ENCODE peak calls at places on chromosome 20, in eight cellular contexts. L is choroid plexus epithelial cell, Q is foreskin fibroblast, O is heart left ventricle, E is ascending aorta, Z is AG04450, C is kidney, N is HCT116. A is an unnamed sample.

GRCh38 chr20:14997791-14998190 is 660.4 kb upstream of the FLRT3 start:
- DNase-seq in L (peak), Q (peak), O (no peak), E (no peak), Z (no peak), C (no peak), N (no peak), A (no peak)

GRCh38 chr20:1163105-1163504 is 21.7 kb downstream of the TMEM74B start:
- DNase-seq in L (no peak), Q (no peak), O (no peak), E (no peak), Z (no peak), C (no peak), N (no peak), A (no peak)

GRCh38 chr20:17967595-17968365 is 814 bp downstream of the SNX5 start:
- DNase-seq in L (peak), Q (peak), O (no peak), E (peak), Z (no peak), C (no peak), N (no peak), A (no peak)

GRCh38 chr20:45313065-45313695 is 5.1 kb upstream of the MATN4 start:
- DNase-seq in L (no peak), Q (no peak), O (no peak), E (no peak), Z (no peak), C (no peak), N (no peak), A (no peak)

GRCh38 chr20:2767768-2768631 is 32.4 kb downstream of the CPXM1 start:
- DNase-seq in L (peak), Q (peak), O (no peak), E (no peak), Z (no peak), C (peak), N (no peak), A (peak)

GRCh38 chr20:51412333-51412761 is 130.2 kb downstream of the NFATC2 start:
- DNase-seq in L (peak), Q (peak), O (peak), E (no peak), Z (no peak), C (peak), N (no peak), A (no peak)

GRCh38 chr20:41308726-41309413 is 8.7 kb downstream of the ZHX3 start:
- DNase-seq in L (peak), Q (peak), O (no peak), E (no peak), Z (no peak), C (no peak), N (no peak), A (no peak)

GRCh38 chr20:54623923-54624569 is 148.7 kb downstream of the DOK5 start:
- DNase-seq in L (no peak), Q (no peak), O (no peak), E (no peak), Z (no peak), C (no peak), N (no peak), A (no peak)

GRCh38 chr20:64109831-64110391 is 2.5 kb upstream of the NPBWR2 start:
- DNase-seq in L (no peak), Q (no peak), O (no peak), E (no peak), Z (no peak), C (peak), N (no peak), A (no peak)

GRCh38 chr20:48808382-48809034 is 19.3 kb downstream of the PREX1 start:
- DNase-seq in L (no peak), Q (no peak), O (no peak), E (no peak), Z (no peak), C (no peak), N (no peak), A (no peak)

GRCh38 chr20:33178726-33179125 is 10.8 kb downstream of the BPIFA2 start:
- DNase-seq in L (peak), Q (no peak), O (no peak), E (no peak), Z (no peak), C (no peak), N (no peak), A (no peak)

GRCh38 chr20:24418731-24419130 is 50.7 kb upstream of the SYNDIG1 start:
- DNase-seq in L (peak), Q (no peak), O (no peak), E (no peak), Z (no peak), C (no peak), N (no peak), A (no peak)

GRCh38 chr20:40551125-40551530 is 137.9 kb downstream of the MAFB start:
- DNase-seq in L (no peak), Q (no peak), O (no peak), E (no peak), Z (no peak), C (peak), N (no peak), A (no peak)

GRCh38 chr20:16206817-16207216 is 366.4 kb downstream of the KIF16B start:
- DNase-seq in L (no peak), Q (no peak), O (no peak), E (no peak), Z (no peak), C (no peak), N (no peak), A (no peak)

GRCh38 chr20:17014217-17014616 is 212.6 kb upstream of the PCSK2 start:
- DNase-seq in L (no peak), Q (no peak), O (no peak), E (no peak), Z (no peak), C (no peak), N (no peak), A (no peak)

GRCh38 chr20:60172306-60172984 is 214.2 kb downstream of the CDH26 start:
- DNase-seq in L (no peak), Q (no peak), O (no peak), E (no peak), Z (no peak), C (no peak), N (no peak), A (no peak)

GRCh38 chr20:3172933-3173581 is at the start of gene LZTS3:
- DNase-seq in L (peak), Q (peak), O (peak), E (no peak), Z (no peak), C (peak), N (no peak), A (no peak)

GRCh38 chr20:25058051-25058796 is at the start of gene ACSS1:
- DNase-seq in L (peak), Q (peak), O (peak), E (no peak), Z (no peak), C (peak), N (no peak), A (no peak)

GRCh38 chr20:25018841-25019240 is 26.3 kb upstream of the APMAP start:
- DNase-seq in L (no peak), Q (no peak), O (no peak), E (no peak), Z (no peak), C (peak), N (no peak), A (no peak)

GRCh38 chr20:51563597-51564332 is 21.2 kb upstream of the NFATC2 start:
- DNase-seq in L (peak), Q (peak), O (peak), E (peak), Z (peak), C (peak), N (peak), A (peak)

GRCh38 chr20:25203089-25203488 is 7.6 kb downstream of the ENTPD6 start:
- DNase-seq in L (no peak), Q (no peak), O (no peak), E (no peak), Z (no peak), C (no peak), N (no peak), A (no peak)

GRCh38 chr20:11502051-11502450 is 415.6 kb upstream of the BTBD3 start:
- DNase-seq in L (peak), Q (peak), O (no peak), E (no peak), Z (no peak), C (no peak), N (no peak), A (peak)

GRCh38 chr20:56433880-56434255 is 21.8 kb downstream of the CASS4 start:
- DNase-seq in L (peak), Q (peak), O (no peak), E (no peak), Z (peak), C (no peak), N (no peak), A (no peak)

GRCh38 chr20:18986895-18987580 is 173.5 kb downstream of the SCP2D1 start:
- DNase-seq in L (no peak), Q (no peak), O (no peak), E (no peak), Z (no peak), C (no peak), N (no peak), A (no peak)

GRCh38 chr20:42587427-42587826 is 602.3 kb downstream of the PTPRT start:
- DNase-seq in L (no peak), Q (no peak), O (no peak), E (no peak), Z (no peak), C (no peak), N (no peak), A (no peak)

GRCh38 chr20:45917790-45918141 is 5.8 kb upstream of the PLTP start:
- DNase-seq in L (peak), Q (peak), O (peak), E (no peak), Z (no peak), C (no peak), N (no peak), A (no peak)

GRCh38 chr20:57655812-57656161 is 35.6 kb upstream of the ZBP1 start:
- DNase-seq in L (no peak), Q (no peak), O (no peak), E (no peak), Z (no peak), C (no peak), N (no peak), A (no peak)

GRCh38 chr20:57653910-57654309 is 33.7 kb upstream of the ZBP1 start:
- DNase-seq in L (no peak), Q (no peak), O (peak), E (no peak), Z (no peak), C (peak), N (no peak), A (no peak)

GRCh38 chr20:57654363-57654997 is 34.3 kb upstream of the ZBP1 start:
- DNase-seq in L (peak), Q (peak), O (peak), E (no peak), Z (peak), C (peak), N (peak), A (peak)

GRCh38 chr20:57656252-57656820 is 36.1 kb upstream of the ZBP1 start:
- DNase-seq in L (no peak), Q (no peak), O (peak), E (no peak), Z (no peak), C (peak), N (no peak), A (no peak)

GRCh38 chr20:57654998-57655811 is 35.0 kb upstream of the ZBP1 start:
- DNase-seq in L (no peak), Q (no peak), O (peak), E (peak), Z (no peak), C (peak), N (no peak), A (no peak)
- TF ChIP-seq CTCF in L (no peak), Q (no peak), O (no peak), E (no peak), Z (no peak), C (no peak), N (no peak), A (no peak)

DNA sequence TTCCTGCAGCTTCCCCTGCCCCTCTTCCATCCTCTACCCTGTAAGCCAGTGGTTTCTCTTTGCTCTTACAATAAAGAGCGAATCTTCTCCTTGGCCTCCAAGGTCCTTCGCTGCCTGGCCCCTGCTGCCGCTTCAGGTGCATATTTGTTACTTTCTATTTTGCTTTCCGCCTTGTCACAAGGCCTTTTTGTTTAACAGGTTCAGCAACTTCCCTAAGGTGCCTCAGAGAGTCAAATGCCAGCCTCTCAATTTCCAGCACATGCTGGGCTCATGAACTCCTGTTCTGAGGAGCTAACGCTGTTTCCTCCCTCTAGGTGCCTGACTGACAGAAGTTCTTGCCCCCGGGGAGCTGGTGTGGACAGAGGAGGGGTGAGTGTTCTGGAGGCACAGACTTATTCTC is 42.4 kb upstream of the EPB41L1 start:
- DNase-seq in L (no peak), Q (no peak), O (no peak), E (no peak), Z (no peak), C (no peak), N (no peak), A (no peak)
- H3K4me3 ChIP-seq in L (no peak), Q (no peak), O (no peak), E (no peak), Z (no peak), C (no peak), N (no peak), A (no peak)

DNA sequence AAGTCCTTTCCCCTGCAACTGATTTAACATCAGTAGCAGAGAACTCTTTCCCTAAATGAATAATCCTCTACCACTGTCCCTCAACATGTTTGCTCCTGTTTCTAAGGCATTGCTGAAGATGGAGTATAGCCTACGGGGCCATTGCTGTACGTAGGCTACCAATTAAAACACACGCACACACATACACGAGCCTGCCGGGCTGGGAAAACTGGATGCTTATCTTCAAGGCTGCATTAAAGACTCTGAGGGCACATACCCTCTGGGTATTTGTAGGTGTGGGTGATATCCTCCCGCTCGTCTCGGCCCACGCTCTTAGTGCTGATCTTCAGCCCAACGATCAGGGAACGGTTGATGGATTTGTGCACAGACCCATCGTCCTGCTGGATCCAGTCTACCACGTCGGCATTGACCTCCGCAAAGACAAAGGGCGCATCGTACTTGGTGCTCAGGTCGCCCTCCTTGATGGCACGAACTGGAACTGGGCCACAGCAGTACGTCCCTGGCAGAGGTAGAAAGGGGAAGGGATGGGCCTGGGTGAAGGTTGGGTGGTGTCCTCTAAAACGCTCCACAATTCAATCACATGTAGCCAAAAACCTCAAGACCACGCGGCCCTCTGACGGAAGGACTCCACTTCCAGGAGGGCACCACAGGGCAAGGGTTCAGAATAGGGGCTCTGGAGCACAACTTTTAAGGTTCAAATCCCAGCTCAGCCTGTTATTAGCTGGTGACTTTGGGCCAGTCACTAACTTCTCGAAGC is 25.7 kb downstream of the TGM2 start:
- DNase-seq in L (no peak), Q (no peak), O (no peak), E (peak), Z (no peak), C (peak), N (no peak), A (no peak)
- TF ChIP-seq CTCF in L (no peak), Q (no peak), O (no peak), E (no peak), Z (no peak), C (no peak), N (no peak), A (no peak)

GRCh38 chr20:62062661-62063600 is 2.8 kb downstream of the TAF4 start:
- DNase-seq in L (no peak), Q (no peak), O (no peak), E (no peak), Z (no peak), C (no peak), N (no peak), A (no peak)
- H3K4me3 ChIP-seq in L (no peak), Q (peak), O (peak), E (no peak), Z (peak), C (no peak), N (no peak), A (peak)

GRCh38 chr20:6160736-6161135 is 37.9 kb upstream of the FERMT1 start:
- DNase-seq in L (no peak), Q (no peak), O (no peak), E (no peak), Z (no peak), C (no peak), N (no peak), A (no peak)

GRCh38 chr20:6162239-6162638 is 39.4 kb upstream of the FERMT1 start:
- DNase-seq in L (peak), Q (peak), O (peak), E (no peak), Z (no peak), C (peak), N (no peak), A (peak)

GRCh38 chr20:6152777-6153176 is 29.9 kb upstream of the FERMT1 start:
- DNase-seq in L (no peak), Q (no peak), O (no peak), E (no peak), Z (no peak), C (no peak), N (no peak), A (no peak)

DNA sequence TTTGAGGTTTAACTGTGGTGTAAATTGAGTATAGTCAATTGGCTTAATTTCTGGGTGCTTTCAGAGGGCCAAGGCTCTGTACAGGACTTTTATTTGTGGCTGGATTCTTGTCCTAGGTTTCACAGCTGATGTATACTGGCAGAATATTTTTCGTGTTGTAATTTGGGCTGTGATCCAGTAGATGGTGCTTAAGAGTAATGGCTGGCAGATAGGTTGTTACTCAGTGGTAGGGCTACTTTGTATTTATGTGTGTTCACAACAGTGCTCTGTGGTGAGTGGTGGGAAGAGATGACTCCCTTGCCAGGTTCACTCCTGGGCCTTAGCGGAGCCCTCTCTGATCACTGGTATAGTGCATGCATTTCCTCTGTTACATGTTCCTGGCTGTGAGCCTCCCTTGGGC is 34.5 kb upstream of the FERMT1 start:
- DNase-seq in L (peak), Q (no peak), O (no peak), E (no peak), Z (no peak), C (no peak), N (no peak), A (no peak)
- TF ChIP-seq CTCF in L (peak), Q (no peak), O (no peak), E (no peak), Z (no peak), C (no peak), N (peak), A (no peak)

DNA sequence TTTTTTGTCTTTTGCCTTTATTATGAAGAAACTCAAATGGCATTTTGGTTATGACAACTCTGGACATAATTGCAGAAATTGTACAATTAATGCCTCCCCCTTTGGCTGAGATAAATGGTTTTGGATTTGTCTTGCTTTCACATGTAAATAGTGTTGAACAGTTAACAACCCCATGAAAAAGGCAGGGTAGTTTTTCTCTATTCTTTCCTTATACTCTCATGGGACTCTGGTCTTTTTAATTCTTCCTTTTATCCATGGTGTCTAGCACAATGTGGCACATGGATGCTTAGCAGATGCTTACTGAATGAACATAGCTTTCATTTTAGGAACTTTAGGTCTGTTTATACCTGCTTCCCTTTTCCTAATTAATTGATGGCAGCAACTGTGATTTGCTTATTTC is 75.6 kb downstream of the NCOA3 start:
- DNase-seq in L (no peak), Q (no peak), O (no peak), E (no peak), Z (no peak), C (no peak), N (no peak), A (no peak)
- H3K4me3 ChIP-seq in L (no peak), Q (no peak), O (peak), E (no peak), Z (no peak), C (peak), N (peak), A (no peak)